ENCODE peak calls at places on chromosomes 2 and 18, in seven cellular contexts. M, P, N, W, G, I and H are unnamed samples.

GRCh38 chr2:19648583-19648982 is 253.2 kb downstream of the TTC32 start:
- DNase-seq in M (no peak), P (no peak), N (no peak), W (no peak), G (peak), I (peak), H (no peak)

GRCh38 chr2:175730025-175730424 is 272.0 kb downstream of the LNPK start:
- DNase-seq in M (no peak), P (no peak), N (no peak), W (no peak), G (no peak), I (no peak), H (no peak)

GRCh38 chr2:224711859-224712258 is 4.3 kb downstream of the CCDC195 start:
- DNase-seq in M (no peak), P (no peak), N (no peak), W (no peak), G (no peak), I (no peak), H (no peak)

GRCh38 chr18:68984342-68984741 is 186.5 kb downstream of the CCDC102B start:
- DNase-seq in M (no peak), P (no peak), N (no peak), W (no peak), G (peak), I (no peak), H (no peak)

GRCh38 chr18:50711401-50711800 is 108.4 kb downstream of the MRO start:
- DNase-seq in M (no peak), P (no peak), N (no peak), W (no peak), G (no peak), I (no peak), H (no peak)

GRCh38 chr2:172038604-172039003 is 38.9 kb downstream of the METAP1D start:
- DNase-seq in M (no peak), P (no peak), N (no peak), W (no peak), G (no peak), I (peak), H (no peak)

GRCh38 chr18:49613741-49614151 is 51.9 kb downstream of the LIPG start:
- DNase-seq in M (no peak), P (no peak), N (no peak), W (no peak), G (no peak), I (no peak), H (no peak)

GRCh38 chr18:49664086-49664890 is 102.4 kb downstream of the LIPG start:
- DNase-seq in M (no peak), P (peak), N (no peak), W (no peak), G (no peak), I (no peak), H (no peak)

GRCh38 chr2:205139822-205140612 is 542.3 kb upstream of the NRP2 start:
- DNase-seq in M (no peak), P (peak), N (no peak), W (no peak), G (no peak), I (no peak), H (no peak)

GRCh38 chr18:44128365-44128764 is 552.3 kb upstream of the SETBP1 start:
- DNase-seq in M (no peak), P (no peak), N (no peak), W (no peak), G (peak), I (peak), H (no peak)

GRCh38 chr2:226136739-226137138 is 662.9 kb downstream of the IRS1 start:
- DNase-seq in M (peak), P (no peak), N (no peak), W (no peak), G (no peak), I (no peak), H (no peak)

GRCh38 chr2:183035954-183036669 is 2.1 kb downstream of the NCKAP1 start:
- DNase-seq in M (no peak), P (no peak), N (no peak), W (no peak), G (no peak), I (no peak), H (no peak)

GRCh38 chr2:183037281-183037659 is 987 bp downstream of the NCKAP1 start:
- DNase-seq in M (no peak), P (no peak), N (no peak), W (peak), G (peak), I (peak), H (no peak)

GRCh38 chr2:183037660-183038340 is 457 bp downstream of the NCKAP1 start:
- DNase-seq in M (peak), P (peak), N (peak), W (no peak), G (no peak), I (no peak), H (no peak)

GRCh38 chr2:183040604-183041003 is 2.3 kb upstream of the NCKAP1 start:
- DNase-seq in M (no peak), P (no peak), N (no peak), W (no peak), G (no peak), I (no peak), H (no peak)

DNA sequence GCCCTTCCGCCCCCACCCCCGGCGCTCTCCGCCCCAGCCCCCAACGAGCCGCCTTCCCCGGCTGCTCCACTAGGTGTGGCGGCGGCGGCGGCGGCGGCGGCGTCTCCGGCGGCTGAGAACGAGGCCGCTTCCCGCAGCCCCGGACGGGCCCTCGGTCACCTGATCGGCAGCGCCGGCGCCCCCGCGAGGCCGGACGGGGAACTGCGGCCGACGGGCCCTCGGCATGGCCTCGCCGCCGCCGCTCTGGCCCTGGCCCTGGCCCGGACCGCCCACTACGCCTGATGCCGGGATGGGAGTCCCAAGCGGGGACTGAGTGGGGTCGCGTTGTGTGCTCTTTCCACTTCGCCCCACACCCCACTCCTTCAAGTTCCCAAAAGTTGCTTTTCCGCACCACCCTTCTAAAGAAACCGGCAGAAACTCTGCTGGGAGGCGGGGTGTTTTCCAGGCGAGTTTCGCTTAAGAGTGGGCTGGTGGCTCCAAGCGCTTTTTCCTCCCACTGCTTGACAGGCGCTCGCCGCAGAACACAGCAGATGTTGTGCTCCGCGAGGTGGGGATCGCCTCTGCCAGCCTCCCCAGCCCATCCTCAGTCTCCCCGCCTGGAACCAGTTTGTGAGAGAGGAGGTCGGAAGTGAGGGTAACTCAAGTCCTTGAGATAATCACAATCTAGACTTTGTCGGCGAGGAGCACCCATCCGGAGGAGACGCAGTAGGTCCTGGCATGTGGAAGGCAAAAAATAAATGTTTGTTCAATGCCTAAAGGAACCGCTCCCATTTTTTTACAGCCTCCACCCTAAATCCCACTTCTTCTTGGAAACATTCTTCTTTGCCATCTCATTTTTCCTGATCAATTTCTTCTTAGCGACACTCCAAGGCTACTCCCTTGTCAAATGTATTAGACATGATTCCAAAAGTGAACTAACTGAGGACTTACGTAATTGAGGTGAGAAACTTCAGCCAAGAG is at the start of gene NCKAP1:
- DNase-seq in M (peak), P (peak), N (peak), W (peak), G (peak), I (peak), H (peak)
- H3K27ac ChIP-seq in M (peak), P (peak), N (no peak), W (peak), G (peak), I (peak), H (peak)

GRCh38 chr2:25619187-25619586 is 54.2 kb downstream of the DTNB start:
- DNase-seq in M (no peak), P (no peak), N (no peak), W (no peak), G (no peak), I (no peak), H (no peak)
- H3K4me3 ChIP-seq in M (no peak), P (no peak), N (no peak), W (no peak), G (no peak), I (no peak), H (no peak)

GRCh38 chr18:33022370-33022769 is 249.5 kb upstream of the KLHL14 start:
- DNase-seq in M (no peak), P (peak), N (no peak), W (no peak), G (no peak), I (no peak), H (no peak)

GRCh38 chr18:33020877-33021276 is 248.1 kb upstream of the KLHL14 start:
- DNase-seq in M (no peak), P (no peak), N (no peak), W (no peak), G (no peak), I (no peak), H (no peak)
- TF ChIP-seq CTCF in M (no peak), P (peak), N (no peak), W (no peak), G (no peak), I (no peak), H (no peak)

GRCh38 chr18:26545335-26545734 is 3.0 kb downstream of the KCTD1 start:
- DNase-seq in M (no peak), P (no peak), N (no peak), W (no peak), G (no peak), I (no peak), H (no peak)
- H3K27ac ChIP-seq in M (no peak), P (no peak), N (no peak), W (no peak), G (no peak), I (no peak), H (no peak)

DNA sequence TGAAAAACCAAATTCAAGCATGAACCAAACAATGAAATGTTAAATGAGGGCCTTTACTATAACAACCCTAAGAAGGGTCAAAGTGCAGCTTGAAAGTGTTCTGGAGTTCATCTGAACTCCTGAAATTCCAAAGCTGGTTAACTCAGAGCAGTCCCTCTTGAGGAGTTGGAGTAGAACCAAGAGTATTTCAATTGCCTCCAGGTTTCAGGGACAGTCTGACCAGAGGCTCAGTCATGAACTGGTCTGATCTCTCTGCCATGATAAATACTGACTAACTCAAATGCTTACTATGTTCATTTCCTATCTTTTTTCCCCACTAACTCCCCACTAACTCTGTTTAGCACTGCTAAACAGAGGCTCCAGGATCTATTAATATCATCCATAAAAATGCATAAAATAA is 2.7 kb downstream of the STARD7 start:
- DNase-seq in M (no peak), P (no peak), N (no peak), W (no peak), G (peak), I (peak), H (no peak)
- H3K4me3 ChIP-seq in M (no peak), P (peak), N (no peak), W (no peak), G (peak), I (peak), H (peak)

GRCh38 chr2:154623819-154624218 is 74.7 kb upstream of the KCNJ3 start:
- DNase-seq in M (no peak), P (peak), N (no peak), W (peak), G (peak), I (peak), H (no peak)
- TF ChIP-seq CTCF in M (peak), P (peak), N (no peak), W (peak), G (peak), I (no peak), H (peak)

GRCh38 chr2:101830555-101830954 is 133.0 kb downstream of the MAP4K4 start:
- DNase-seq in M (no peak), P (no peak), N (no peak), W (no peak), G (no peak), I (peak), H (no peak)
- H3K27ac ChIP-seq in M (no peak), P (no peak), N (no peak), W (no peak), G (peak), I (peak), H (peak)

GRCh38 chr2:100073110-100073509 is 69.3 kb downstream of the AFF3 start:
- DNase-seq in M (no peak), P (no peak), N (no peak), W (no peak), G (no peak), I (no peak), H (no peak)
- H3K4me3 ChIP-seq in M (no peak), P (no peak), N (no peak), W (no peak), G (no peak), I (no peak), H (no peak)

GRCh38 chr2:232683368-232683767 is 13.8 kb upstream of the GIGYF2 start:
- DNase-seq in M (no peak), P (no peak), N (no peak), W (no peak), G (no peak), I (no peak), H (no peak)
- TF ChIP-seq CTCF in M (no peak), P (no peak), N (no peak), W (no peak), G (no peak), I (no peak), H (no peak)

GRCh38 chr2:46537624-46538023 is 58.3 kb downstream of the TMEM247 start:
- DNase-seq in M (no peak), P (no peak), N (no peak), W (no peak), G (peak), I (no peak), H (no peak)
- H3K27ac ChIP-seq in M (no peak), P (no peak), N (no peak), W (no peak), G (no peak), I (no peak), H (no peak)